ENCODE peak calls at places on chromosome 13, in nine cellular contexts. P is activated CD4-positive, alpha-beta T cell treated with anti-CD3 and anti-CD28 coated beads for 48 hours; L is colonic mucosa; I is progenitor cell of endocrine pancreas; M is upper lobe of right lung; S is HFFc6; D is thoracic aorta; F is fibroblast of mammary gland; E is heart left ventricle. B is an unnamed sample.

GRCh38 chr13:112796190-112796915 is 106.5 kb downstream of the ATP11A start:
- DNase-seq in P (no peak), L (no peak), I (no peak), M (no peak), S (no peak), D (no peak), F (no peak), E (no peak), B (no peak)

GRCh38 chr13:112575680-112576079 is 12.3 kb downstream of the TUBGCP3 start:
- DNase-seq in P (no peak), L (no peak), I (no peak), M (no peak), S (peak), D (no peak), F (peak), E (no peak), B (no peak)

GRCh38 chr13:59398661-59399060 is 765.1 kb downstream of the DIAPH3 start:
- DNase-seq in P (no peak), L (no peak), I (no peak), M (no peak), S (no peak), D (no peak), F (no peak), E (no peak), B (no peak)

GRCh38 chr13:80444240-80445015 is 103.5 kb upstream of the SPRY2 start:
- DNase-seq in P (no peak), L (no peak), I (no peak), M (no peak), S (no peak), D (no peak), F (no peak), E (no peak), B (no peak)

GRCh38 chr13:21402586-21403307 is 56.4 kb downstream of the ZDHHC20 start:
- DNase-seq in P (peak), L (no peak), I (no peak), M (no peak), S (peak), D (no peak), F (peak), E (no peak), B (no peak)

GRCh38 chr13:20877902-20878301 is 24.6 kb downstream of the XPO4 start:
- DNase-seq in P (no peak), L (no peak), I (no peak), M (no peak), S (no peak), D (no peak), F (no peak), E (no peak), B (no peak)

GRCh38 chr13:50676602-50677001 is 166.9 kb downstream of the DLEU7 start:
- DNase-seq in P (no peak), L (no peak), I (no peak), M (no peak), S (peak), D (no peak), F (peak), E (no peak), B (no peak)

GRCh38 chr13:112686987-112687386 is 2.9 kb upstream of the ATP11A start:
- DNase-seq in P (no peak), L (no peak), I (no peak), M (peak), S (no peak), D (no peak), F (no peak), E (no peak), B (no peak)

GRCh38 chr13:72261732-72262131 is 394.7 kb upstream of the DACH1 start:
- DNase-seq in P (no peak), L (no peak), I (no peak), M (no peak), S (no peak), D (no peak), F (no peak), E (no peak), B (no peak)

GRCh38 chr13:25415196-25415595 is 43.4 kb downstream of the ATP8A2 start:
- DNase-seq in P (no peak), L (no peak), I (no peak), M (no peak), S (no peak), D (no peak), F (no peak), E (no peak), B (no peak)

GRCh38 chr13:35964764-35965163 is 166.4 kb downstream of the DCLK1 start:
- DNase-seq in P (no peak), L (no peak), I (no peak), M (no peak), S (no peak), D (no peak), F (peak), E (no peak), B (peak)

GRCh38 chr13:114167445-114167844 is 11.6 kb upstream of the CFAP97D2 start:
- DNase-seq in P (no peak), L (no peak), I (no peak), M (no peak), S (no peak), D (no peak), F (peak), E (peak), B (no peak)

GRCh38 chr13:93646247-93646646 is 419.6 kb downstream of the GPC6 start:
- DNase-seq in P (no peak), L (no peak), I (no peak), M (no peak), S (no peak), D (no peak), F (peak), E (no peak), B (no peak)

GRCh38 chr13:39637890-39638289 is 17.6 kb upstream of the COG6 start:
- DNase-seq in P (no peak), L (no peak), I (no peak), M (no peak), S (no peak), D (no peak), F (no peak), E (no peak), B (no peak)

GRCh38 chr13:47521895-47522487 is 479.1 kb downstream of the SUCLA2 start:
- DNase-seq in P (no peak), L (no peak), I (no peak), M (no peak), S (no peak), D (no peak), F (peak), E (no peak), B (no peak)